ENCODE peak calls at places on chromosomes 6 and 20, in four cellular contexts. W, E, R and L are unnamed samples.

GRCh38 chr6:55046869-55047422 is 127.4 kb upstream of the HCRTR2 start:
- DNase-seq in E (no peak), W (no peak), R (no peak), L (no peak)

GRCh38 chr6:74177496-74177895 is 481.5 kb downstream of the CD109 start:
- DNase-seq in E (no peak), R (no peak), W (no peak), L (no peak)

GRCh38 chr6:87916446-87916845 is 131.2 kb upstream of the SPACA1 start:
- DNase-seq in R (no peak), W (peak; percentile 42), E (no peak), L (no peak)

GRCh38 chr6:139985236-139985815 is 610.9 kb upstream of the CITED2 start:
- DNase-seq in E (no peak), W (no peak), R (no peak), L (no peak)

GRCh38 chr6:118506071-118506638 is 41.9 kb upstream of the PLN start:
- DNase-seq in W (no peak), E (no peak), R (no peak), L (no peak)

GRCh38 chr20:45433316-45433715 is 17.4 kb downstream of the PIGT start:
- DNase-seq in E (no peak), R (no peak), W (no peak), L (no peak)

GRCh38 chr6:42555477-42556457 is 8.1 kb upstream of the UBR2 start:
- DNase-seq in E (no peak), R (no peak), W (peak; percentile 4), L (no peak)

GRCh38 chr20:11849976-11850670 is 67.6 kb upstream of the BTBD3 start:
- DNase-seq in W (peak; percentile 93), R (no peak), E (no peak), L (no peak)

GRCh38 chr6:82208914-82209313 is 38.6 kb downstream of the IBTK start:
- DNase-seq in W (no peak), E (no peak), R (no peak), L (no peak)

GRCh38 chr20:29497261-29497671 is 1760.2 kb upstream of the DEFB115 start:
- DNase-seq in E (peak; percentile 20), R (no peak), W (peak; percentile 42), L (no peak)